ENCODE peak calls at places on chromosomes 12 and 14, in five cellular contexts. One of them, this sample, is unnamed.

GRCh38 chr12:6873094-6874006 is at the start of gene SPSB2:
- DNase-seq in psoas muscle: peak; percentile 98
- DNase-seq in thoracic aorta: peak; percentile 88
- DNase-seq in left ventricle myocardium inferior: peak; percentile 98
- DNase-seq in AG10803: peak; percentile 91
- DNase-seq in this sample: peak; percentile 97

GRCh38 chr14:38186217-38186616 is 21.5 kb upstream of the SSTR1 start:
- DNase-seq in left ventricle myocardium inferior: no peak
- DNase-seq in AG10803: peak; percentile 58
- DNase-seq in thoracic aorta: no peak
- DNase-seq in psoas muscle: no peak
- DNase-seq in this sample: no peak

GRCh38 chr14:64387232-64387737 is 868 bp upstream of the MTHFD1 start:
- DNase-seq in left ventricle myocardium inferior: no peak
- DNase-seq in psoas muscle: no peak
- DNase-seq in AG10803: peak; percentile 32
- DNase-seq in thoracic aorta: no peak
- DNase-seq in this sample: peak; percentile 35

GRCh38 chr12:52906049-52906645 is 1.3 kb upstream of the KRT8 start:
- DNase-seq in thoracic aorta: no peak
- DNase-seq in psoas muscle: no peak
- DNase-seq in left ventricle myocardium inferior: no peak
- DNase-seq in AG10803: no peak
- DNase-seq in this sample: no peak

GRCh38 chr12:56258820-56259183 is 618 bp upstream of the ANKRD52 start:
- DNase-seq in psoas muscle: no peak
- DNase-seq in left ventricle myocardium inferior: no peak
- DNase-seq in AG10803: no peak
- DNase-seq in thoracic aorta: no peak
- DNase-seq in this sample: no peak

GRCh38 chr12:106245767-106246166 is 2.1 kb downstream of the CKAP4 start:
- DNase-seq in thoracic aorta: no peak
- DNase-seq in AG10803: peak; percentile 84
- DNase-seq in psoas muscle: peak; percentile 65
- DNase-seq in left ventricle myocardium inferior: no peak
- DNase-seq in this sample: peak; percentile 69

GRCh38 chr12:15555466-15555865 is 233.2 kb downstream of the PTPRO start:
- DNase-seq in left ventricle myocardium inferior: no peak
- DNase-seq in AG10803: peak; percentile 67
- DNase-seq in psoas muscle: no peak
- DNase-seq in thoracic aorta: no peak
- DNase-seq in this sample: no peak

GRCh38 chr14:64970776-64971451 is 1.2 kb downstream of the RAB15 start:
- DNase-seq in left ventricle myocardium inferior: no peak
- DNase-seq in AG10803: peak; percentile 31
- DNase-seq in thoracic aorta: no peak
- DNase-seq in psoas muscle: no peak
- DNase-seq in this sample: no peak

GRCh38 chr14:102688290-102688689 is 89.0 kb upstream of the TRAF3 start:
- DNase-seq in left ventricle myocardium inferior: no peak
- DNase-seq in AG10803: no peak
- DNase-seq in psoas muscle: no peak
- DNase-seq in thoracic aorta: no peak
- DNase-seq in this sample: no peak

GRCh38 chr12:32603858-32604257 is 75.2 kb upstream of the DNM1L start:
- DNase-seq in psoas muscle: no peak
- DNase-seq in AG10803: peak; percentile 68
- DNase-seq in thoracic aorta: no peak
- DNase-seq in left ventricle myocardium inferior: no peak
- DNase-seq in this sample: peak; percentile 65

GRCh38 chr12:108630481-108631207 is 3.0 kb downstream of the SELPLG start:
- DNase-seq in AG10803: peak; percentile 77
- DNase-seq in thoracic aorta: no peak
- DNase-seq in psoas muscle: no peak
- DNase-seq in left ventricle myocardium inferior: no peak
- DNase-seq in this sample: no peak

GRCh38 chr12:2683283-2684025 is 111.3 kb upstream of the FKBP4 start:
- DNase-seq in left ventricle myocardium inferior: no peak
- DNase-seq in AG10803: peak; percentile 3
- DNase-seq in thoracic aorta: no peak
- DNase-seq in psoas muscle: no peak
- DNase-seq in this sample: no peak

GRCh38 chr12:2680676-2681039 is 114.1 kb upstream of the FKBP4 start:
- DNase-seq in thoracic aorta: no peak
- DNase-seq in AG10803: no peak
- DNase-seq in left ventricle myocardium inferior: no peak
- DNase-seq in psoas muscle: no peak
- DNase-seq in this sample: no peak

GRCh38 chr12:2681426-2682205 is 113.2 kb upstream of the FKBP4 start:
- DNase-seq in thoracic aorta: no peak
- DNase-seq in AG10803: no peak
- DNase-seq in psoas muscle: no peak
- DNase-seq in left ventricle myocardium inferior: no peak
- DNase-seq in this sample: no peak

GRCh38 chr12:2679816-2680675 is 114.7 kb upstream of the FKBP4 start:
- DNase-seq in left ventricle myocardium inferior: no peak
- DNase-seq in psoas muscle: no peak
- DNase-seq in AG10803: no peak
- DNase-seq in thoracic aorta: no peak
- DNase-seq in this sample: no peak

GRCh38 chr12:2682301-2683282 is 112.2 kb upstream of the FKBP4 start:
- DNase-seq in left ventricle myocardium inferior: no peak
- DNase-seq in AG10803: peak; percentile 44
- DNase-seq in psoas muscle: no peak
- DNase-seq in thoracic aorta: no peak
- DNase-seq in this sample: peak; percentile 41
- TF ChIP-seq CTCF in left ventricle myocardium inferior: peak; percentile 48
- TF ChIP-seq CTCF in AG10803: peak; percentile 53
- TF ChIP-seq CTCF in psoas muscle: peak; percentile 47
- TF ChIP-seq CTCF in thoracic aorta: peak; percentile 16
- TF ChIP-seq CTCF in this sample: peak; percentile 48

DNA sequence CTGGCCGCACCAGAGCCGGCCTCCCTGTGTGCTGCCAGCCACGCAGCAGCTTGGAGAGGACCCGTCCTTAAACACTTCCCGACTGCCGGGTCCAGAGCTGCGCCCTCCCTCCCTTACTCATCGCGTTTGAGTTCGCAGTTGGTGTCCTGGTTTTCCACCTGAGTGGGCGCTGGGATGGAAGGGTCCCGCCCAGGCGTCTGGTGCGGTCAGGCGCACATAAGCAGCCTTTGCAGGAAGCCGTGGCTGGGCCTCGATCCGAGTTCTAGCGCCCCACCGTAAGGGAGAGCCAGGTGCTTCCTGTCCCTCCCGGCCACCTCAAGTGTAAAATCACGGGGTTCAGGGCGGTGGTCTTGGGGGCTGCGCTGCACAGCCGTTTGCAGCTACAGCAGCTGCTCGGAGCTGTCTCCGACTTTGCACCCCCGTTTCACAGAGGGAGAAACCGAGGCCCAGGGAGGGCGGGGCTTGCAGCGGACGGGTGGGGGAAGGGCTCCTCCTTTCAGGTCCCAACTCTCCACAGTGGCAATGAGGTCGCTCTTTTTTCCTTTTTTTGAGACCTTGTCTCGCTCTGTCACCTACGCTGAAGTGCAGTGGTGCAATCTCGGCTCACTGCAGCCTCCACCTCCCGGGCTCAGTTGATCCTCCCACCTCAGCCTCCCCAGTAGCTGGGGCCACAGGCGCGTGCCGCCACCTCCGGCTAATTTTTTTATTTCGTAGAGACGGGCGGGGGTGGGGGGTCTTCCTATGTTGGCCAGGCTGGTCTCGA is 51.3 kb downstream of the LRCOL1 start:
- DNase-seq in thoracic aorta: no peak
- DNase-seq in psoas muscle: no peak
- DNase-seq in left ventricle myocardium inferior: no peak
- DNase-seq in AG10803: no peak
- DNase-seq in this sample: no peak
- H3K4me3 ChIP-seq in thoracic aorta: peak overlapping the region; percentile 79
- H3K4me3 ChIP-seq in psoas muscle: peak overlapping the region; percentile 66
- H3K4me3 ChIP-seq in left ventricle myocardium inferior: peak overlapping the region; percentile 73
- H3K4me3 ChIP-seq in AG10803: peak overlapping the region; percentile 64
- H3K4me3 ChIP-seq in this sample: peak overlapping the region; percentile 54

GRCh38 chr14:50010752-50011151 is 105.6 kb downstream of the VCPKMT start:
- DNase-seq in left ventricle myocardium inferior: no peak
- DNase-seq in thoracic aorta: no peak
- DNase-seq in AG10803: peak; percentile 63
- DNase-seq in psoas muscle: no peak
- DNase-seq in this sample: no peak

GRCh38 chr14:50013198-50013918 is 103.0 kb downstream of the VCPKMT start:
- DNase-seq in thoracic aorta: no peak
- DNase-seq in psoas muscle: no peak
- DNase-seq in AG10803: no peak
- DNase-seq in left ventricle myocardium inferior: no peak
- DNase-seq in this sample: no peak

GRCh38 chr14:50008562-50009355 is 107.6 kb downstream of the VCPKMT start:
- DNase-seq in AG10803: no peak
- DNase-seq in left ventricle myocardium inferior: no peak
- DNase-seq in thoracic aorta: no peak
- DNase-seq in psoas muscle: no peak
- DNase-seq in this sample: no peak

GRCh38 chr14:50012644-50013043 is 103.7 kb downstream of the VCPKMT start:
- DNase-seq in thoracic aorta: no peak
- DNase-seq in left ventricle myocardium inferior: no peak
- DNase-seq in psoas muscle: no peak
- DNase-seq in AG10803: peak; percentile 79
- DNase-seq in this sample: no peak

GRCh38 chr14:50011242-50011641 is 105.1 kb downstream of the VCPKMT start:
- DNase-seq in left ventricle myocardium inferior: no peak
- DNase-seq in psoas muscle: no peak
- DNase-seq in thoracic aorta: no peak
- DNase-seq in AG10803: no peak
- DNase-seq in this sample: no peak
- TF ChIP-seq CTCF in left ventricle myocardium inferior: no peak
- TF ChIP-seq CTCF in psoas muscle: no peak
- TF ChIP-seq CTCF in thoracic aorta: no peak
- TF ChIP-seq CTCF in AG10803: no peak
- TF ChIP-seq CTCF in this sample: no peak

DNA sequence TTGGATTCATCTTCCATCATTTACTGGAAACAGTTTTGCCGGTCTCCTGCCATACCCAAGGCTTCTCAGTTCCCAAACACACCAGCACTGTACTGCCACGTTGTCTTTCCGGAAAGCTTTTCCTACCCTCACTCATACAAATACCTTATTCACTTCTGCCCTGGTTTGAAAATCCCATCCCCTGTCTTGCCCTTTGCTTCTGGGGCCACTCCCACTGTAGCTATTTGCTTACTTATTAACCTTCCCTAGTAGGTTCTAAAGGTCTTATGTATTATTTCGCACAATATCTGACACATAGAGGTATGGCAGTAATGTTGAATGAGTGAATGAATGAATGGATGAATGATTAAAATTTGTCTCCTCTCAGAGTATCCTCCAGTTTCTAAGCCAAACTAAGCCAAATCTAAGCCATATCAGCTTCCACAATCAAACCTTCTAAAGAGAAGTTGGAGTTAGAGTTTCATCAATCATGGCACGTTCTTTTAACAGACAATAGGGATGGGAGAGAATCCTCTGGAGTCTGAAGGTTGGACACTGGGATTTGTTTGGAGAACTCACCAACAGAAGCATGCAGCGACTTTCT is 18.6 kb downstream of the TSPAN8 start:
- DNase-seq in AG10803: no peak
- DNase-seq in left ventricle myocardium inferior: no peak
- DNase-seq in thoracic aorta: no peak
- DNase-seq in psoas muscle: no peak
- DNase-seq in this sample: no peak
- H3K4me3 ChIP-seq in AG10803: no peak overlapping the region
- H3K4me3 ChIP-seq in left ventricle myocardium inferior: no peak overlapping the region
- H3K4me3 ChIP-seq in thoracic aorta: no peak overlapping the region
- H3K4me3 ChIP-seq in psoas muscle: no peak overlapping the region
- H3K4me3 ChIP-seq in this sample: no peak overlapping the region

GRCh38 chr14:62018606-62019005 is 256.4 kb downstream of the SNAPC1 start:
- DNase-seq in left ventricle myocardium inferior: no peak
- DNase-seq in thoracic aorta: no peak
- DNase-seq in AG10803: no peak
- DNase-seq in psoas muscle: no peak
- DNase-seq in this sample: no peak

GRCh38 chr14:62015248-62015647 is 253.0 kb downstream of the SNAPC1 start:
- DNase-seq in left ventricle myocardium inferior: no peak
- DNase-seq in thoracic aorta: no peak
- DNase-seq in psoas muscle: no peak
- DNase-seq in AG10803: peak; percentile 52
- DNase-seq in this sample: no peak

GRCh38 chr14:62015945-62016344 is 253.7 kb downstream of the SNAPC1 start:
- DNase-seq in left ventricle myocardium inferior: no peak
- DNase-seq in AG10803: peak; percentile 68
- DNase-seq in psoas muscle: no peak
- DNase-seq in thoracic aorta: no peak
- DNase-seq in this sample: peak; percentile 53

DNA sequence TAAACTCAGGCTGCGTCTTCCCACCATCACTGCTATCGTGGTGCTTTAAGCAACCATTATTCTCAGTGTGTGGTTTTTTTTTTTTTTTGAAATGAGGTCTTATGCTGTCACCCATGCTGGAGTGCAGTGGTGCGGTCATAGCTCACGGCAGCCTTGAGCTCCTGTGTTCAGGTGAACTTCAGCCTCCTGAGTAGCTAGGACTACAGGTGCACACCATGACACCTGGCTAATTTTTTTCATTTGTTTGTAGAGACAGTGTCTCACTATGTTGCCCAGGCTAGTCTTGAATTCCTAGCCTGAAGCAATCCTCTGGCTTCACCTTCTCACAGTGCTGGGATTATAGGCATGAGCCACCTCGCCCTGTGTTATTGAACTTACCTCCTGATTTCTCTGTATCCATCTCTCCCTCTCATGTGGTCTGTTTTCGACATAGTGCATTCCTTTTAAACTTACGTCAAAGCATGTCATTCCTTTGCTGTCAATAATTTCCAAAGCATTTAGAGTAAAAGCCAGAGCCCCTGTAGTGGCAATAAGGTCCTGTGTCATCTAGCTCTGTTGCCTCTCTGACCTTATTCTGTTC is 255.5 kb downstream of the SNAPC1 start:
- DNase-seq in AG10803: no peak
- DNase-seq in psoas muscle: no peak
- DNase-seq in left ventricle myocardium inferior: no peak
- DNase-seq in thoracic aorta: no peak
- DNase-seq in this sample: no peak
- TF ChIP-seq CTCF in AG10803: no peak
- TF ChIP-seq CTCF in psoas muscle: no peak
- TF ChIP-seq CTCF in left ventricle myocardium inferior: no peak
- TF ChIP-seq CTCF in thoracic aorta: no peak
- TF ChIP-seq CTCF in this sample: no peak

GRCh38 chr14:49897965-49898364 is 5.1 kb downstream of the ARF6 start:
- DNase-seq in left ventricle myocardium inferior: no peak
- DNase-seq in AG10803: peak; percentile 16
- DNase-seq in psoas muscle: no peak
- DNase-seq in thoracic aorta: no peak
- DNase-seq in this sample: no peak
- H3K4me3 ChIP-seq in left ventricle myocardium inferior: peak overlapping the region; percentile 96
- H3K4me3 ChIP-seq in AG10803: no peak overlapping the region
- H3K4me3 ChIP-seq in psoas muscle: peak overlapping the region; percentile 90
- H3K4me3 ChIP-seq in thoracic aorta: peak overlapping the region; percentile 86
- H3K4me3 ChIP-seq in this sample: no peak overlapping the region

This sample was measured in astrocyte of the spinal cord.